ENCODE peak calls at places on chromosomes 12 and 14, in four cellular contexts. U is IMR-90, V is H9, W is H1. O is an unnamed sample. For H3K4me1, the result is how much of the 10 kb centered on the place peaks cover.

GRCh38 chr12:108129017-108129812 is at the start of gene WSCD2:
- DNase-seq in U (no peak), V (peak), W (peak), O (peak)

GRCh38 chr14:51442513-51443175 is 202.6 kb downstream of the TMX1 start:
- DNase-seq in U (peak), V (no peak), W (no peak), O (no peak)

GRCh38 chr14:36129181-36129580 is 47.3 kb downstream of the PTCSC3 start:
- DNase-seq in U (no peak), V (peak), W (peak), O (peak)

GRCh38 chr12:79881351-79881750 is 53.5 kb downstream of the PPP1R12A start:
- DNase-seq in U (no peak), V (no peak), W (no peak), O (no peak)

GRCh38 chr12:49987620-49988303 is 15.0 kb downstream of the AQP6 start:
- DNase-seq in U (no peak), V (no peak), W (no peak), O (no peak)

GRCh38 chr12:12221560-12221959 is 45.3 kb downstream of the LRP6 start:
- DNase-seq in U (no peak), V (no peak), W (no peak), O (no peak)

GRCh38 chr14:34246206-34246605 is 215.8 kb downstream of the SPTSSA start:
- DNase-seq in U (no peak), V (no peak), W (no peak), O (no peak)

GRCh38 chr14:79791055-79791732 is 420.1 kb downstream of the DIO2 start:
- DNase-seq in U (no peak), V (no peak), W (no peak), O (peak)

GRCh38 chr12:8449293-8449944 is 6.3 kb upstream of the CLEC6A start:
- DNase-seq in U (no peak), V (peak), W (no peak), O (peak)

GRCh38 chr12:104730761-104731160 is 227.3 kb downstream of the SLC41A2 start:
- DNase-seq in U (no peak), V (no peak), W (no peak), O (no peak)

GRCh38 chr14:24366375-24366663 is 1.7 kb upstream of the NFATC4 start:
- DNase-seq in U (no peak), V (no peak), W (no peak), O (no peak)

GRCh38 chr14:55188686-55189295 is 2.6 kb downstream of the DLGAP5 start:
- DNase-seq in U (peak), V (no peak), W (no peak), O (no peak)

GRCh38 chr14:54864526-54864925 is 38.1 kb downstream of the GCH1 start:
- DNase-seq in U (no peak), V (no peak), W (no peak), O (no peak)

GRCh38 chr12:1310684-1311083 is 283.7 kb downstream of the FBXL14 start:
- DNase-seq in U (no peak), V (no peak), W (no peak), O (no peak)

GRCh38 chr12:25939606-25940005 is 18.9 kb upstream of the RASSF8 start:
- DNase-seq in U (no peak), V (no peak), W (no peak), O (peak)

GRCh38 chr14:73059326-73059725 is 992 bp downstream of the RBM25 start:
- DNase-seq in U (peak), V (no peak), W (no peak), O (no peak)

GRCh38 chr12:121278450-121279375 is 17.8 kb downstream of the CAMKK2 start:
- DNase-seq in U (peak), V (no peak), W (no peak), O (no peak)

GRCh38 chr12:85299058-85299457 is 19.0 kb downstream of the ALX1 start:
- DNase-seq in U (no peak), V (no peak), W (no peak), O (no peak)

GRCh38 chr12:6340745-6341438 is 984 bp downstream of the TNFRSF1A start:
- DNase-seq in U (no peak), V (no peak), W (no peak), O (no peak)

GRCh38 chr12:49566361-49566760 is 1.6 kb downstream of the MCRS1 start:
- DNase-seq in U (no peak), V (no peak), W (no peak), O (no peak)

GRCh38 chr12:64088431-64089349 is 133.4 kb downstream of the KICS2 start:
- DNase-seq in U (peak), V (peak), W (peak), O (peak)

GRCh38 chr12:40313928-40314327 is 89.1 kb downstream of the LRRK2 start:
- DNase-seq in U (no peak), V (no peak), W (no peak), O (no peak)

GRCh38 chr12:84911331-84912190 is 1.0 kb downstream of the SLC6A15 start:
- DNase-seq in U (peak), V (peak), W (peak), O (peak)

GRCh38 chr12:47834199-47835016 is 14.7 kb upstream of the HDAC7 start:
- DNase-seq in U (no peak), V (no peak), W (no peak), O (no peak)

GRCh38 chr12:132043216-132043615 is 93.5 kb downstream of the EP400 start:
- DNase-seq in U (no peak), V (no peak), W (no peak), O (no peak)

GRCh38 chr12:97148941-97149559 is 242.0 kb downstream of the NEDD1 start:
- DNase-seq in U (peak), V (peak), W (peak), O (peak)

GRCh38 chr14:23154876-23155587 is 28.4 kb downstream of the SLC7A8 start:
- DNase-seq in U (peak), V (peak), W (no peak), O (peak)

GRCh38 chr12:64304571-64304970 is 82.5 kb upstream of the KICS2 start:
- DNase-seq in U (no peak), V (no peak), W (no peak), O (no peak)

GRCh38 chr12:26428420-26428819 is 233.0 kb downstream of the SSPN start:
- DNase-seq in U (peak), V (no peak), W (no peak), O (no peak)

GRCh38 chr14:51547260-51547659 is 104.5 kb upstream of the FRMD6 start:
- DNase-seq in U (peak), V (no peak), W (no peak), O (peak)

GRCh38 chr14:91892918-91893527 is 25.7 kb upstream of the TC2N start:
- DNase-seq in U (no peak), V (peak), W (no peak), O (peak)
- H3K4me1 ChIP-seq in U (under half), V (under half), W (under half), O (under half)

GRCh38 chr12:117501470-117501869 is 140.0 kb upstream of the NOS1 start:
- DNase-seq in U (no peak), V (no peak), W (no peak), O (no peak)
- H3K27ac ChIP-seq in U (no peak), V (no peak), W (no peak), O (no peak)

GRCh38 chr14:58599707-58600106 is 38.1 kb upstream of the DACT1 start:
- DNase-seq in U (no peak), V (no peak), W (no peak), O (no peak)
- H3K56ac ChIP-seq in U (no peak), V (no peak), W (no peak), O (no peak)

GRCh38 chr12:53060064-53060720 is 10.3 kb downstream of the TNS2 start:
- DNase-seq in U (no peak), V (no peak), W (no peak), O (no peak)

GRCh38 chr12:53057816-53058500 is 8.1 kb downstream of the TNS2 start:
- DNase-seq in U (no peak), V (no peak), W (no peak), O (no peak)

GRCh38 chr12:53060721-53061276 is 10.9 kb downstream of the TNS2 start:
- DNase-seq in U (no peak), V (no peak), W (no peak), O (no peak)

GRCh38 chr12:53059434-53060063 is 9.7 kb downstream of the TNS2 start:
- DNase-seq in U (no peak), V (no peak), W (no peak), O (no peak)

GRCh38 chr12:53058674-53059433 is 9.0 kb downstream of the TNS2 start:
- DNase-seq in U (no peak), V (peak), W (no peak), O (no peak)
- H3K4me1 ChIP-seq in U (under half), V (under half), W (under half), O (under half)

GRCh38 chr14:103463149-103463548 is 59.5 kb downstream of the CKB start:
- DNase-seq in U (no peak), V (no peak), W (no peak), O (no peak)

GRCh38 chr14:103456167-103456835 is 66.3 kb downstream of the CKB start:
- DNase-seq in U (peak), V (no peak), W (no peak), O (peak)

GRCh38 chr14:103460415-103460814 is 62.2 kb downstream of the CKB start:
- DNase-seq in U (no peak), V (no peak), W (no peak), O (no peak)
- H3K27ac ChIP-seq in U (no peak), V (no peak), W (no peak), O (no peak)

DNA sequence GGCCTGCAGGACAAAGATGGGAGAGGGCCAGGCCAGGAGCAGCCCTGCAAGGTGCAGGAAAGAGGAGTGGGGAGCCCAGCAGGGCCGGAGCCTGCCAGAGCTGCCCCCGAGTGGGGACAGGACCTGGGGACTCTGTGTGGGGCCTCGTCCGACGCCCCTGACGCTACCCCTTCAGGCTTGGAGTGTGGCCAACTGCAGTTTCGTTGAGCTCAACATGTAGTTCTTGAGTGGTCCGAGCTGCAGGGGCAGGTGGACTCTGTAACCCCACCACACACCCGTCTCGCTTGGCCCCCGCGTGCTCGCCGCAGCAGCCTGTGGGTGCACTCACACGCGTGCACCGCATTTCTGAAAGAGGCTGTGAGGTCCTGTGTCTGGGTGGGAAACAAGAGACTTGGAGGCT is 2.0 kb downstream of the ASPG start:
- DNase-seq in U (no peak), V (no peak), W (no peak), O (no peak)
- H3K56ac ChIP-seq in U (no peak), V (no peak), W (no peak), O (no peak)